ENCODE peak calls at places on chromosomes 16 and 17, in nine cellular contexts. One of them, this sample, is unnamed.

GRCh38 chr16:73054131-73054496 is 6.2 kb upstream of the ZFHX3 start:
- DNase-seq in heart right ventricle: no peak
- DNase-seq in tibial nerve: no peak
- DNase-seq in RWPE2: no peak
- DNase-seq in adrenal gland: no peak
- DNase-seq in cardiac fibroblast: peak; percentile 32
- DNase-seq in HCT116: no peak
- DNase-seq in HFF-Myc: no peak
- DNase-seq in GM13976: no peak
- DNase-seq in this sample: no peak

GRCh38 chr17:79798296-79799173 is 1.7 kb upstream of the CBX8 start:
- DNase-seq in cardiac fibroblast: peak; percentile 31
- DNase-seq in heart right ventricle: no peak
- DNase-seq in HCT116: no peak
- DNase-seq in adrenal gland: no peak
- DNase-seq in HFF-Myc: no peak
- DNase-seq in RWPE2: no peak
- DNase-seq in GM13976: no peak
- DNase-seq in tibial nerve: no peak
- DNase-seq in this sample: no peak

GRCh38 chr16:64952177-64952576 is 169.7 kb downstream of the CDH11 start:
- DNase-seq in cardiac fibroblast: peak; percentile 57
- DNase-seq in adrenal gland: no peak
- DNase-seq in GM13976: no peak
- DNase-seq in HFF-Myc: peak; percentile 21
- DNase-seq in HCT116: no peak
- DNase-seq in tibial nerve: no peak
- DNase-seq in RWPE2: no peak
- DNase-seq in heart right ventricle: no peak
- DNase-seq in this sample: no peak

GRCh38 chr17:9336817-9337216 is 238.8 kb downstream of the STX8 start:
- DNase-seq in HFF-Myc: no peak
- DNase-seq in GM13976: peak; percentile 32
- DNase-seq in cardiac fibroblast: no peak
- DNase-seq in HCT116: no peak
- DNase-seq in tibial nerve: no peak
- DNase-seq in RWPE2: no peak
- DNase-seq in heart right ventricle: no peak
- DNase-seq in adrenal gland: no peak
- DNase-seq in this sample: no peak

GRCh38 chr16:75011634-75012307 is 12.9 kb downstream of the ZNRF1 start:
- DNase-seq in HCT116: peak; percentile 75
- DNase-seq in adrenal gland: no peak
- DNase-seq in cardiac fibroblast: peak; percentile 88
- DNase-seq in heart right ventricle: no peak
- DNase-seq in GM13976: peak; percentile 63
- DNase-seq in HFF-Myc: peak; percentile 58
- DNase-seq in tibial nerve: peak; percentile 40
- DNase-seq in RWPE2: no peak
- DNase-seq in this sample: no peak

GRCh38 chr16:19389246-19389645 is 28.4 kb upstream of the TMC5 start:
- DNase-seq in RWPE2: peak; percentile 65
- DNase-seq in heart right ventricle: peak; percentile 14
- DNase-seq in tibial nerve: peak; percentile 17
- DNase-seq in adrenal gland: peak; percentile 29
- DNase-seq in cardiac fibroblast: peak; percentile 5
- DNase-seq in GM13976: peak; percentile 55
- DNase-seq in HFF-Myc: no peak
- DNase-seq in HCT116: no peak
- DNase-seq in this sample: no peak

GRCh38 chr16:86951831-86952598 is 365.2 kb downstream of the C16orf95 start:
- DNase-seq in cardiac fibroblast: peak; percentile 91
- DNase-seq in GM13976: no peak
- DNase-seq in heart right ventricle: no peak
- DNase-seq in RWPE2: peak; percentile 88
- DNase-seq in tibial nerve: peak; percentile 32
- DNase-seq in adrenal gland: no peak
- DNase-seq in HCT116: peak; percentile 36
- DNase-seq in HFF-Myc: peak; percentile 96
- DNase-seq in this sample: no peak

GRCh38 chr16:69495821-69496220 is 69.9 kb upstream of the NFAT5 start:
- DNase-seq in HCT116: no peak
- DNase-seq in GM13976: no peak
- DNase-seq in tibial nerve: no peak
- DNase-seq in cardiac fibroblast: no peak
- DNase-seq in HFF-Myc: no peak
- DNase-seq in adrenal gland: no peak
- DNase-seq in heart right ventricle: peak; percentile 47
- DNase-seq in RWPE2: no peak
- DNase-seq in this sample: no peak

GRCh38 chr17:29089601-29090044 is 46.7 kb downstream of the PIPOX start:
- DNase-seq in GM13976: no peak
- DNase-seq in adrenal gland: no peak
- DNase-seq in cardiac fibroblast: no peak
- DNase-seq in tibial nerve: no peak
- DNase-seq in heart right ventricle: no peak
- DNase-seq in RWPE2: no peak
- DNase-seq in HCT116: no peak
- DNase-seq in HFF-Myc: no peak
- DNase-seq in this sample: no peak

GRCh38 chr17:47265983-47266541 is 12.4 kb downstream of the ITGB3 start:
- DNase-seq in heart right ventricle: no peak
- DNase-seq in HCT116: no peak
- DNase-seq in adrenal gland: no peak
- DNase-seq in tibial nerve: no peak
- DNase-seq in GM13976: no peak
- DNase-seq in RWPE2: no peak
- DNase-seq in cardiac fibroblast: peak; percentile 32
- DNase-seq in HFF-Myc: no peak
- DNase-seq in this sample: no peak

GRCh38 chr17:8128125-8128784 is 4.3 kb upstream of the HES7 start:
- DNase-seq in HCT116: no peak
- DNase-seq in heart right ventricle: no peak
- DNase-seq in HFF-Myc: no peak
- DNase-seq in cardiac fibroblast: no peak
- DNase-seq in tibial nerve: no peak
- DNase-seq in GM13976: no peak
- DNase-seq in RWPE2: no peak
- DNase-seq in adrenal gland: no peak
- DNase-seq in this sample: no peak

GRCh38 chr16:68427649-68428303 is 20.5 kb downstream of the SMPD3 start:
- DNase-seq in RWPE2: no peak
- DNase-seq in HCT116: no peak
- DNase-seq in GM13976: no peak
- DNase-seq in heart right ventricle: no peak
- DNase-seq in HFF-Myc: no peak
- DNase-seq in tibial nerve: no peak
- DNase-seq in adrenal gland: no peak
- DNase-seq in cardiac fibroblast: no peak
- DNase-seq in this sample: no peak

GRCh38 chr17:64686705-64687104 is 24.6 kb upstream of the SMURF2 start:
- DNase-seq in HCT116: no peak
- DNase-seq in tibial nerve: no peak
- DNase-seq in GM13976: no peak
- DNase-seq in heart right ventricle: no peak
- DNase-seq in adrenal gland: no peak
- DNase-seq in HFF-Myc: no peak
- DNase-seq in cardiac fibroblast: no peak
- DNase-seq in RWPE2: no peak
- DNase-seq in this sample: no peak

GRCh38 chr16:1152651-1153259 is at the start of gene CACNA1H:
- DNase-seq in tibial nerve: no peak
- DNase-seq in cardiac fibroblast: no peak
- DNase-seq in HCT116: no peak
- DNase-seq in heart right ventricle: peak; percentile 51
- DNase-seq in GM13976: peak; percentile 71
- DNase-seq in adrenal gland: peak; percentile 71
- DNase-seq in RWPE2: no peak
- DNase-seq in HFF-Myc: no peak
- DNase-seq in this sample: no peak

GRCh38 chr16:1149101-1149636 is 3.7 kb upstream of the CACNA1H start:
- DNase-seq in RWPE2: no peak
- DNase-seq in heart right ventricle: no peak
- DNase-seq in HFF-Myc: no peak
- DNase-seq in GM13976: no peak
- DNase-seq in tibial nerve: no peak
- DNase-seq in HCT116: no peak
- DNase-seq in adrenal gland: no peak
- DNase-seq in cardiac fibroblast: no peak
- DNase-seq in this sample: no peak

GRCh38 chr16:1152123-1152638 is 725 bp upstream of the CACNA1H start:
- DNase-seq in HCT116: no peak
- DNase-seq in HFF-Myc: no peak
- DNase-seq in GM13976: no peak
- DNase-seq in tibial nerve: no peak
- DNase-seq in adrenal gland: no peak
- DNase-seq in cardiac fibroblast: no peak
- DNase-seq in RWPE2: no peak
- DNase-seq in heart right ventricle: no peak
- DNase-seq in this sample: no peak

GRCh38 chr16:1151424-1152122 is 1.3 kb upstream of the CACNA1H start:
- DNase-seq in RWPE2: no peak
- DNase-seq in HFF-Myc: no peak
- DNase-seq in tibial nerve: no peak
- DNase-seq in cardiac fibroblast: no peak
- DNase-seq in HCT116: no peak
- DNase-seq in adrenal gland: no peak
- DNase-seq in heart right ventricle: no peak
- DNase-seq in GM13976: no peak
- DNase-seq in this sample: no peak

DNA sequence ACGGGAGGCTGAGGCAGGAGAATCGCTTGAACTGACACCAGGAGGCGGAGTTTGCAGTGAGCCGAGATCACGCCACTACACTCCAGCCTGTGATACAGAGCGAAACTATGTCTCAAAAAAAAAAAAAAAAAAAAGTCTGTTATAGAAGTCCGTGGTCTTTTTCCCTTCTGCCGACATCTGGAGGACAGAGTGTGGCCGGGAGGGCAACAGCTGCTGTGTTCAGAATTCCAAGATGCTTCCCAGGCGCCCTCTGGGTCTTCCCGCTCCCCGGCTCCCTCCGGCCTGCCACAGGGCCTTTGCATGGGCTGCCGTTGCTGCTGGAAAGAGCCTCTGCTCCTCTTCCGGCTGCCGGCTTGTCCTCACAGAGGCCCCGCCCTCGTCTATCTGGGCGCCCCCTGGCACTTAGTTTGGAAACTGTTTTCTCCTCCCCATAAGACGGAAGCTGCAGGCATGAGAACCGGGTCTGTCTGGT is 2.4 kb upstream of the CACNA1H start:
- DNase-seq in GM13976: no peak
- DNase-seq in HCT116: peak; percentile 60
- DNase-seq in heart right ventricle: no peak
- DNase-seq in HFF-Myc: peak; percentile 37
- DNase-seq in tibial nerve: no peak
- DNase-seq in RWPE2: no peak
- DNase-seq in adrenal gland: no peak
- DNase-seq in cardiac fibroblast: no peak
- DNase-seq in this sample: no peak
- TF ChIP-seq CTCF in GM13976: no peak
- TF ChIP-seq CTCF in HCT116: peak; percentile 27
- TF ChIP-seq CTCF in heart right ventricle: no peak
- TF ChIP-seq CTCF in HFF-Myc: no peak
- TF ChIP-seq CTCF in tibial nerve: no peak
- TF ChIP-seq CTCF in RWPE2: no peak
- TF ChIP-seq CTCF in adrenal gland: no peak
- TF ChIP-seq CTCF in cardiac fibroblast: no peak
- TF ChIP-seq CTCF in this sample: peak; percentile 28

GRCh38 chr17:61393904-61394629 is 5.6 kb upstream of the TBX2 start:
- DNase-seq in GM13976: no peak
- DNase-seq in RWPE2: no peak
- DNase-seq in heart right ventricle: no peak
- DNase-seq in HFF-Myc: no peak
- DNase-seq in HCT116: no peak
- DNase-seq in tibial nerve: no peak
- DNase-seq in cardiac fibroblast: peak; percentile 36
- DNase-seq in adrenal gland: no peak
- DNase-seq in this sample: no peak

GRCh38 chr17:61391595-61392291 is 7.9 kb upstream of the TBX2 start:
- DNase-seq in heart right ventricle: no peak
- DNase-seq in GM13976: no peak
- DNase-seq in HCT116: no peak
- DNase-seq in tibial nerve: no peak
- DNase-seq in cardiac fibroblast: no peak
- DNase-seq in adrenal gland: no peak
- DNase-seq in RWPE2: no peak
- DNase-seq in HFF-Myc: no peak
- DNase-seq in this sample: no peak

GRCh38 chr17:61392679-61393078 is 7.0 kb upstream of the TBX2 start:
- DNase-seq in adrenal gland: no peak
- DNase-seq in HFF-Myc: no peak
- DNase-seq in GM13976: no peak
- DNase-seq in heart right ventricle: no peak
- DNase-seq in RWPE2: no peak
- DNase-seq in tibial nerve: no peak
- DNase-seq in cardiac fibroblast: no peak
- DNase-seq in HCT116: no peak
- DNase-seq in this sample: no peak

GRCh38 chr17:61394630-61395408 is 4.8 kb upstream of the TBX2 start:
- DNase-seq in HFF-Myc: no peak
- DNase-seq in heart right ventricle: no peak
- DNase-seq in HCT116: no peak
- DNase-seq in cardiac fibroblast: no peak
- DNase-seq in tibial nerve: no peak
- DNase-seq in RWPE2: no peak
- DNase-seq in GM13976: no peak
- DNase-seq in adrenal gland: no peak
- DNase-seq in this sample: no peak

GRCh38 chr17:61393550-61393903 is 6.1 kb upstream of the TBX2 start:
- DNase-seq in tibial nerve: no peak
- DNase-seq in HCT116: no peak
- DNase-seq in GM13976: no peak
- DNase-seq in RWPE2: no peak
- DNase-seq in heart right ventricle: no peak
- DNase-seq in adrenal gland: no peak
- DNase-seq in HFF-Myc: no peak
- DNase-seq in cardiac fibroblast: no peak
- DNase-seq in this sample: no peak
- TF ChIP-seq CTCF in tibial nerve: no peak
- TF ChIP-seq CTCF in HCT116: peak; percentile 65
- TF ChIP-seq CTCF in GM13976: no peak
- TF ChIP-seq CTCF in RWPE2: no peak
- TF ChIP-seq CTCF in heart right ventricle: no peak
- TF ChIP-seq CTCF in adrenal gland: no peak
- TF ChIP-seq CTCF in HFF-Myc: peak; percentile 32
- TF ChIP-seq CTCF in cardiac fibroblast: peak; percentile 39
- TF ChIP-seq CTCF in this sample: peak; percentile 52

GRCh38 chr17:2867441-2868424 is 71.5 kb downstream of the RAP1GAP2 start:
- DNase-seq in heart right ventricle: no peak
- DNase-seq in HCT116: no peak
- DNase-seq in HFF-Myc: no peak
- DNase-seq in GM13976: no peak
- DNase-seq in cardiac fibroblast: peak; percentile 52
- DNase-seq in tibial nerve: no peak
- DNase-seq in RWPE2: no peak
- DNase-seq in adrenal gland: no peak
- DNase-seq in this sample: no peak
- TF ChIP-seq CTCF in heart right ventricle: no peak
- TF ChIP-seq CTCF in HCT116: no peak
- TF ChIP-seq CTCF in HFF-Myc: peak; percentile 3
- TF ChIP-seq CTCF in GM13976: no peak
- TF ChIP-seq CTCF in cardiac fibroblast: no peak
- TF ChIP-seq CTCF in tibial nerve: no peak
- TF ChIP-seq CTCF in RWPE2: no peak
- TF ChIP-seq CTCF in adrenal gland: no peak
- TF ChIP-seq CTCF in this sample: no peak

GRCh38 chr17:59607817-59608403 is 11.8 kb upstream of the CLTC start:
- DNase-seq in heart right ventricle: no peak
- DNase-seq in HCT116: no peak
- DNase-seq in GM13976: no peak
- DNase-seq in tibial nerve: no peak
- DNase-seq in adrenal gland: no peak
- DNase-seq in HFF-Myc: no peak
- DNase-seq in cardiac fibroblast: no peak
- DNase-seq in RWPE2: no peak
- DNase-seq in this sample: no peak
- TF ChIP-seq CTCF in heart right ventricle: no peak
- TF ChIP-seq CTCF in HCT116: peak; percentile 61
- TF ChIP-seq CTCF in GM13976: no peak
- TF ChIP-seq CTCF in tibial nerve: peak; percentile 13
- TF ChIP-seq CTCF in adrenal gland: no peak
- TF ChIP-seq CTCF in HFF-Myc: no peak
- TF ChIP-seq CTCF in cardiac fibroblast: peak; percentile 15
- TF ChIP-seq CTCF in RWPE2: no peak
- TF ChIP-seq CTCF in this sample: peak; percentile 61